ENCODE peak calls at places on chromosomes 13 and 19, in four cellular contexts. One of them, this sample, is unnamed.

GRCh38 chr13:102677122-102677521 is 17.7 kb downstream of the METTL21C start:
- DNase-seq in cardiac fibroblast: no peak
- DNase-seq in GM23338: no peak
- DNase-seq in activated B cell treated with CpG ODN at 0.5 μM for 24 hours: no peak
- DNase-seq in this sample: no peak

GRCh38 chr13:41496420-41497234 is 39.3 kb downstream of the RGCC start:
- DNase-seq in GM23338: no peak
- DNase-seq in activated B cell treated with CpG ODN at 0.5 μM for 24 hours: no peak
- DNase-seq in cardiac fibroblast: peak; percentile 55
- DNase-seq in this sample: no peak

GRCh38 chr19:45733160-45733810 is at the start of gene MEIOSIN:
- DNase-seq in activated B cell treated with CpG ODN at 0.5 μM for 24 hours: no peak
- DNase-seq in GM23338: peak; percentile 44
- DNase-seq in cardiac fibroblast: no peak
- DNase-seq in this sample: no peak

GRCh38 chr13:86095351-86095750 is 296.1 kb upstream of the SLITRK6 start:
- DNase-seq in activated B cell treated with CpG ODN at 0.5 μM for 24 hours: no peak
- DNase-seq in cardiac fibroblast: no peak
- DNase-seq in GM23338: no peak
- DNase-seq in this sample: no peak

GRCh38 chr13:28485097-28485496 is 9.8 kb downstream of the FLT1 start:
- DNase-seq in cardiac fibroblast: no peak
- DNase-seq in GM23338: no peak
- DNase-seq in activated B cell treated with CpG ODN at 0.5 μM for 24 hours: no peak
- DNase-seq in this sample: no peak

GRCh38 chr19:53511933-53512374 is 26.0 kb upstream of the ZNF331 start:
- DNase-seq in GM23338: peak; percentile 96
- DNase-seq in activated B cell treated with CpG ODN at 0.5 μM for 24 hours: peak; percentile 28
- DNase-seq in cardiac fibroblast: peak; percentile 78
- DNase-seq in this sample: no peak

GRCh38 chr19:29193116-29193515 is 19.8 kb downstream of the UQCRFS1 start:
- DNase-seq in GM23338: no peak
- DNase-seq in cardiac fibroblast: no peak
- DNase-seq in activated B cell treated with CpG ODN at 0.5 μM for 24 hours: no peak
- DNase-seq in this sample: no peak

GRCh38 chr13:27370305-27370853 is 54.0 kb upstream of the GTF3A start:
- DNase-seq in cardiac fibroblast: no peak
- DNase-seq in activated B cell treated with CpG ODN at 0.5 μM for 24 hours: no peak
- DNase-seq in GM23338: no peak
- DNase-seq in this sample: no peak

GRCh38 chr19:17394891-17395415 is 957 bp upstream of the CCDC194 start:
- DNase-seq in GM23338: peak; percentile 97
- DNase-seq in cardiac fibroblast: peak; percentile 79
- DNase-seq in activated B cell treated with CpG ODN at 0.5 μM for 24 hours: no peak
- DNase-seq in this sample: peak; percentile 93

GRCh38 chr13:28220166-28220565 is 81.8 kb downstream of the PAN3 start:
- DNase-seq in activated B cell treated with CpG ODN at 0.5 μM for 24 hours: no peak
- DNase-seq in cardiac fibroblast: peak; percentile 56
- DNase-seq in GM23338: no peak
- DNase-seq in this sample: no peak

GRCh38 chr19:12015015-12015752 is 20.3 kb downstream of the ZNF433 start:
- DNase-seq in cardiac fibroblast: peak; percentile 10
- DNase-seq in GM23338: no peak
- DNase-seq in activated B cell treated with CpG ODN at 0.5 μM for 24 hours: no peak
- DNase-seq in this sample: no peak

GRCh38 chr19:50978772-50979390 is 4.8 kb downstream of the KLK7 start:
- DNase-seq in activated B cell treated with CpG ODN at 0.5 μM for 24 hours: no peak
- DNase-seq in GM23338: no peak
- DNase-seq in cardiac fibroblast: no peak
- DNase-seq in this sample: no peak

GRCh38 chr19:50331187-50332013 is 2.2 kb upstream of the KCNC3 start:
- DNase-seq in cardiac fibroblast: no peak
- DNase-seq in GM23338: peak; percentile 94
- DNase-seq in activated B cell treated with CpG ODN at 0.5 μM for 24 hours: no peak
- DNase-seq in this sample: no peak

GRCh38 chr13:50127017-50127725 is 111.9 kb downstream of the KCNRG start:
- DNase-seq in cardiac fibroblast: peak; percentile 59
- DNase-seq in GM23338: peak; percentile 63
- DNase-seq in activated B cell treated with CpG ODN at 0.5 μM for 24 hours: peak; percentile 38
- DNase-seq in this sample: no peak

GRCh38 chr19:11378319-11379189 is 4.1 kb downstream of the SWSAP1 start:
- DNase-seq in GM23338: peak; percentile 86
- DNase-seq in activated B cell treated with CpG ODN at 0.5 μM for 24 hours: no peak
- DNase-seq in cardiac fibroblast: peak; percentile 88
- DNase-seq in this sample: peak; percentile 74

GRCh38 chr19:7831452-7831851 is 1.4 kb downstream of the EVI5L start:
- DNase-seq in GM23338: peak; percentile 84
- DNase-seq in activated B cell treated with CpG ODN at 0.5 μM for 24 hours: no peak
- DNase-seq in cardiac fibroblast: peak; percentile 37
- DNase-seq in this sample: no peak

GRCh38 chr13:75760182-75760981 is 124.3 kb downstream of the LMO7 start:
- DNase-seq in GM23338: no peak
- DNase-seq in cardiac fibroblast: peak; percentile 25
- DNase-seq in activated B cell treated with CpG ODN at 0.5 μM for 24 hours: no peak
- DNase-seq in this sample: no peak

GRCh38 chr19:7676854-7677253 is at the start of gene MCEMP1:
- DNase-seq in GM23338: no peak
- DNase-seq in activated B cell treated with CpG ODN at 0.5 μM for 24 hours: no peak
- DNase-seq in cardiac fibroblast: no peak
- DNase-seq in this sample: no peak

GRCh38 chr19:6213266-6213595 is 66.5 kb downstream of the MLLT1 start:
- DNase-seq in activated B cell treated with CpG ODN at 0.5 μM for 24 hours: no peak
- DNase-seq in cardiac fibroblast: no peak
- DNase-seq in GM23338: no peak
- DNase-seq in this sample: no peak

GRCh38 chr13:23667750-23668149 is 97.5 kb downstream of the TNFRSF19 start:
- DNase-seq in cardiac fibroblast: no peak
- DNase-seq in activated B cell treated with CpG ODN at 0.5 μM for 24 hours: no peak
- DNase-seq in GM23338: peak; percentile 83
- DNase-seq in this sample: no peak
- TF ChIP-seq CTCF in cardiac fibroblast: no peak
- TF ChIP-seq CTCF in activated B cell treated with CpG ODN at 0.5 μM for 24 hours: no peak
- TF ChIP-seq CTCF in GM23338: peak; percentile 73
- TF ChIP-seq CTCF in this sample: no peak

GRCh38 chr13:39037880-39038568 is at the start of the genes NHLRC3 and PROSER1:
- DNase-seq in activated B cell treated with CpG ODN at 0.5 μM for 24 hours: peak; percentile 73
- DNase-seq in cardiac fibroblast: peak; percentile 92
- DNase-seq in GM23338: peak; percentile 96
- DNase-seq in this sample: no peak
- TF ChIP-seq CTCF in activated B cell treated with CpG ODN at 0.5 μM for 24 hours: no peak
- TF ChIP-seq CTCF in cardiac fibroblast: no peak
- TF ChIP-seq CTCF in GM23338: no peak
- TF ChIP-seq CTCF in this sample: no peak

GRCh38 chr19:15297416-15298224 is 34.7 kb downstream of the BRD4 start:
- DNase-seq in cardiac fibroblast: peak; percentile 67
- DNase-seq in activated B cell treated with CpG ODN at 0.5 μM for 24 hours: no peak
- DNase-seq in GM23338: peak; percentile 44
- DNase-seq in this sample: no peak

GRCh38 chr19:15294591-15294990 is 37.7 kb downstream of the BRD4 start:
- DNase-seq in activated B cell treated with CpG ODN at 0.5 μM for 24 hours: no peak
- DNase-seq in GM23338: no peak
- DNase-seq in cardiac fibroblast: no peak
- DNase-seq in this sample: no peak

GRCh38 chr19:15298847-15299567 is 33.3 kb downstream of the BRD4 start:
- DNase-seq in cardiac fibroblast: no peak
- DNase-seq in activated B cell treated with CpG ODN at 0.5 μM for 24 hours: no peak
- DNase-seq in GM23338: no peak
- DNase-seq in this sample: no peak

GRCh38 chr19:15296353-15296752 is 36.0 kb downstream of the BRD4 start:
- DNase-seq in activated B cell treated with CpG ODN at 0.5 μM for 24 hours: no peak
- DNase-seq in GM23338: no peak
- DNase-seq in cardiac fibroblast: no peak
- DNase-seq in this sample: no peak

DNA sequence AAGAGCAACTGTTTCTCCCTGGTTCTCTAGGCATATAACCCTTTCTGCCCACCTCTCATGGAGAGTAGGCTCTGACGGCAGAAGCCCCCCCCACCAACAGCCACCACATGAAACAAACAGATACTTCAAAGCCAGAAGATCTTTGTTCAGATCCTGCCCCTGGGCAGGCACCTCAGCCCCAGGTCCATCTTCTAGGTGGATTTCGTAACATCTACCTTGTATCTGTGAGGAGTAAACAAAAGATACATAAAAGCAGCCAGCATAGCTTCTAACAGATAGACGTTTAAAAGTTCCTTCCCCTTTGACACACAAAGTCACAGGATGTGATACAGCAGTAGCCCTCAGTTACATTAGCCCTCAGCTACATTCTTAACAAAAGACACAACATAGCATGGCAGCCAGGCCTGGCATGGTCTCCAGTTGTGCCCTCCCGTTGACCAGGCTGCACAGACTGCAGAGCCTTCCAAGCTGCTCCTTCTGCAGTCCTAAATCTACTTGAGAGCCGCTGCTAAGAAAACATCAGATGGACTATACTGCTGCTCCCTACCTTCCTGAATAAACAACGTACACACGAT is 35.4 kb downstream of the BRD4 start:
- DNase-seq in activated B cell treated with CpG ODN at 0.5 μM for 24 hours: no peak
- DNase-seq in GM23338: no peak
- DNase-seq in cardiac fibroblast: no peak
- DNase-seq in this sample: no peak
- TF ChIP-seq CTCF in activated B cell treated with CpG ODN at 0.5 μM for 24 hours: no peak
- TF ChIP-seq CTCF in GM23338: no peak
- TF ChIP-seq CTCF in cardiac fibroblast: no peak
- TF ChIP-seq CTCF in this sample: no peak

GRCh38 chr13:78129850-78130249 is 211.2 kb upstream of the EDNRB start:
- DNase-seq in GM23338: no peak
- DNase-seq in activated B cell treated with CpG ODN at 0.5 μM for 24 hours: no peak
- DNase-seq in cardiac fibroblast: no peak
- DNase-seq in this sample: no peak

GRCh38 chr13:78137404-78138142 is 218.9 kb upstream of the EDNRB start:
- DNase-seq in activated B cell treated with CpG ODN at 0.5 μM for 24 hours: peak; percentile 18
- DNase-seq in cardiac fibroblast: peak; percentile 79
- DNase-seq in GM23338: peak; percentile 86
- DNase-seq in this sample: peak; percentile 14

GRCh38 chr13:78136966-78137365 is 218.3 kb upstream of the EDNRB start:
- DNase-seq in activated B cell treated with CpG ODN at 0.5 μM for 24 hours: no peak
- DNase-seq in cardiac fibroblast: no peak
- DNase-seq in GM23338: no peak
- DNase-seq in this sample: no peak

GRCh38 chr13:78133511-78133910 is 214.9 kb upstream of the EDNRB start:
- DNase-seq in cardiac fibroblast: no peak
- DNase-seq in GM23338: no peak
- DNase-seq in activated B cell treated with CpG ODN at 0.5 μM for 24 hours: no peak
- DNase-seq in this sample: no peak

DNA sequence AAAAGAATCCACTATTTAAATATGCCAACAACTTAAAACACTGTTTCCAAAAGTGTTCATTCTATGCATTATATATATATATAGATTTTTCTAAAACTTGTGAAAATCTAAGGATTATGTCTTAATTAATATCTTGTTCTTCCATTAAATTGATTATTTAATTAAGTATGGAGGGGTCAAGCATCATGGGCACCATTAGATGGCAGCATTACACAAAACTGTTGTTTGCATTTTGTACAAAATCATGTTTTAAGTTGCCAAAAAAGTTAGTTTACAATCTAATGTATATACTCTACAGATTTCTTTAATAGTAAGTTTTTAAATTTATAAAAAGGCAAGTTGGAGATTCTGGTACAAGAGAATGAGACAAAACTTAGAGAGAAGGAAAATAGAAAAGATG is 213.2 kb upstream of the EDNRB start:
- DNase-seq in activated B cell treated with CpG ODN at 0.5 μM for 24 hours: no peak
- DNase-seq in GM23338: no peak
- DNase-seq in cardiac fibroblast: peak; percentile 32
- DNase-seq in this sample: no peak
- TF ChIP-seq CTCF in activated B cell treated with CpG ODN at 0.5 μM for 24 hours: no peak
- TF ChIP-seq CTCF in GM23338: peak; percentile 55
- TF ChIP-seq CTCF in cardiac fibroblast: peak; percentile 33
- TF ChIP-seq CTCF in this sample: peak; percentile 23

GRCh38 chr19:4389064-4389375 is 11.3 kb downstream of the SH3GL1 start:
- DNase-seq in GM23338: no peak
- DNase-seq in cardiac fibroblast: no peak
- DNase-seq in activated B cell treated with CpG ODN at 0.5 μM for 24 hours: no peak
- DNase-seq in this sample: no peak

GRCh38 chr19:4389511-4390016 is 10.8 kb downstream of the SH3GL1 start:
- DNase-seq in cardiac fibroblast: no peak
- DNase-seq in GM23338: no peak
- DNase-seq in activated B cell treated with CpG ODN at 0.5 μM for 24 hours: no peak
- DNase-seq in this sample: no peak

GRCh38 chr19:4386038-4386782 is 14.1 kb downstream of the SH3GL1 start:
- DNase-seq in activated B cell treated with CpG ODN at 0.5 μM for 24 hours: no peak
- DNase-seq in cardiac fibroblast: no peak
- DNase-seq in GM23338: no peak
- DNase-seq in this sample: no peak

GRCh38 chr19:4390017-4390861 is 10.1 kb downstream of the SH3GL1 start:
- DNase-seq in GM23338: peak; percentile 85
- DNase-seq in cardiac fibroblast: peak; percentile 66
- DNase-seq in activated B cell treated with CpG ODN at 0.5 μM for 24 hours: no peak
- DNase-seq in this sample: no peak

GRCh38 chr19:4388171-4389063 is 11.9 kb downstream of the SH3GL1 start:
- DNase-seq in GM23338: no peak
- DNase-seq in cardiac fibroblast: no peak
- DNase-seq in activated B cell treated with CpG ODN at 0.5 μM for 24 hours: no peak
- DNase-seq in this sample: no peak
- TF ChIP-seq CTCF in GM23338: no peak
- TF ChIP-seq CTCF in cardiac fibroblast: no peak
- TF ChIP-seq CTCF in activated B cell treated with CpG ODN at 0.5 μM for 24 hours: no peak
- TF ChIP-seq CTCF in this sample: no peak

DNA sequence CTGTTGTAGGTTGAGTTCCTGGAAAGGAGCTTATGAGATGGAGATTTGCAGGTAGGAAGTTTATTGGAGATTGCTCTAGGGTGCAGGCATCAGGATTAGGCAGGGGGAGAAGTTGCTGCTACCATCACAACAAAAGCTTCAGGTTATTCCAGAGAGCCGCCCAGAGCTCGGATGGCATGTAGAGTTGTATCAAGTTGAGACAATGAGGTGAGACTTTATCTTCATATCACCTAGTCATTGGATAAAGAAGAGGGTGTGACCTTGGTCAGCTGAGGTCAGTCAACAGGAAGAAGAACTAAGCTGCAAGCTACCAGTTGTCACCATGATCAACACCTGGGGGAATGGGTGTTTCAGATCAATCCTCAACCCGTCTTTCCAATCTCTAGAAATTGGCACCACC is 342.0 kb downstream of the RFC3 start:
- DNase-seq in cardiac fibroblast: no peak
- DNase-seq in activated B cell treated with CpG ODN at 0.5 μM for 24 hours: no peak
- DNase-seq in GM23338: no peak
- DNase-seq in this sample: no peak
- TF ChIP-seq CTCF in cardiac fibroblast: no peak
- TF ChIP-seq CTCF in activated B cell treated with CpG ODN at 0.5 μM for 24 hours: no peak
- TF ChIP-seq CTCF in GM23338: no peak
- TF ChIP-seq CTCF in this sample: no peak

This sample was measured in D721Med.